ENCODE peak calls at places on chromosomes 6 and 20, in four cellular contexts. R is T-helper 2 cell treated with Interferon-gamma antibody and Interleukin-4, amounts not matched to agents 5 μg/mL and 100 μg/mL, for 36 hours; X is immature natural killer cell; Q is hippocampal formation. I is an unnamed sample.

GRCh38 chr6:36441307-36441894 is 1.3 kb downstream of the PXT1 start:
- DNase-seq in R (peak; percentile 90), X (peak; percentile 67), Q (peak; percentile 85), I (peak; percentile 99)

GRCh38 chr20:51460163-51460562 is 82.4 kb downstream of the NFATC2 start:
- DNase-seq in R (no peak), X (no peak), Q (no peak), I (no peak)

GRCh38 chr6:41275489-41275888 is 11.0 kb downstream of the TREM1 start:
- DNase-seq in R (no peak), X (no peak), Q (no peak), I (no peak)

GRCh38 chr20:34322267-34323105 is 19.3 kb upstream of the AHCY start:
- DNase-seq in R (no peak), X (no peak), Q (no peak), I (no peak)

GRCh38 chr6:129695373-129696027 is 14.5 kb downstream of the ARHGAP18 start:
- DNase-seq in R (no peak), X (no peak), Q (no peak), I (no peak)

GRCh38 chr20:50186151-50186885 is 4.3 kb upstream of the CEBPB start:
- DNase-seq in R (peak; percentile 76), X (peak; percentile 77), Q (peak; percentile 84), I (peak; percentile 90)

GRCh38 chr20:10065154-10065833 is 30.5 kb downstream of the ANKEF1 start:
- DNase-seq in R (no peak), X (no peak), Q (no peak), I (no peak)

GRCh38 chr6:158160932-158161539 is 7.0 kb downstream of the SERAC1 start:
- DNase-seq in R (no peak), X (no peak), Q (no peak), I (peak; percentile 59)

GRCh38 chr20:37886851-37887297 is 16.1 kb upstream of the VSTM2L start:
- DNase-seq in R (no peak), X (no peak), Q (no peak), I (no peak)

GRCh38 chr6:74568851-74569250 is 637.0 kb downstream of the COL12A1 start:
- DNase-seq in R (no peak), X (no peak), Q (no peak), I (peak; percentile 72)

GRCh38 chr6:30876039-30876730 is 8.1 kb upstream of the DDR1 start:
- DNase-seq in R (no peak), X (no peak), Q (no peak), I (peak; percentile 93)

GRCh38 chr6:73058736-73059135 is 166.6 kb downstream of the KHDC1L start:
- DNase-seq in R (no peak), X (no peak), Q (no peak), I (peak; percentile 41)

GRCh38 chr20:49846206-49846807 is 33.7 kb downstream of the SLC9A8 start:
- DNase-seq in R (peak; percentile 32), X (peak; percentile 51), Q (peak; percentile 15), I (peak; percentile 80)

GRCh38 chr6:159494633-159495023 is 198.4 kb downstream of the SOD2 start:
- DNase-seq in R (no peak), X (no peak), Q (no peak), I (no peak)

GRCh38 chr6:105292689-105293339 is 110.1 kb downstream of the PREP start:
- DNase-seq in R (no peak), X (peak; percentile 6), Q (no peak), I (no peak)

GRCh38 chr6:102118034-102118433 is 724.5 kb downstream of the GRIK2 start:
- DNase-seq in R (no peak), X (no peak), Q (no peak), I (no peak)

GRCh38 chr6:165819394-165819793 is 156.4 kb upstream of the PDE10A start:
- DNase-seq in R (no peak), X (no peak), Q (no peak), I (no peak)

GRCh38 chr20:19564261-19564660 is 193.8 kb upstream of the RIN2 start:
- DNase-seq in R (no peak), X (no peak), Q (no peak), I (no peak)

GRCh38 chr20:5511082-5511481 is 194.3 kb upstream of the PROKR2 start:
- DNase-seq in R (no peak), X (no peak), Q (no peak), I (no peak)

GRCh38 chr6:1625352-1625773 is 15.6 kb downstream of the FOXC1 start:
- DNase-seq in R (no peak), X (no peak), Q (no peak), I (no peak)

GRCh38 chr20:50220894-50221266 is 30.2 kb downstream of the CEBPB start:
- DNase-seq in R (no peak), X (no peak), Q (no peak), I (no peak)

GRCh38 chr20:60395993-60396392 is 437.8 kb downstream of the CDH26 start:
- DNase-seq in R (no peak), X (no peak), Q (no peak), I (peak; percentile 3)

GRCh38 chr6:24721461-24722215 is 2.7 kb upstream of the C6orf62 start:
- DNase-seq in R (no peak), X (peak; percentile 90), Q (no peak), I (no peak)

GRCh38 chr6:5277589-5277988 is 16.3 kb downstream of the FARS2 start:
- DNase-seq in R (no peak), X (no peak), Q (no peak), I (no peak)

GRCh38 chr6:89567635-89568390 is 70.7 kb downstream of the LYRM2 start:
- DNase-seq in R (no peak), X (no peak), Q (no peak), I (no peak)

GRCh38 chr6:157585274-157586087 is 204.5 kb downstream of the ZDHHC14 start:
- DNase-seq in R (no peak), X (no peak), Q (no peak), I (no peak)

GRCh38 chr6:11275598-11275997 is 43.1 kb upstream of the NEDD9 start:
- DNase-seq in R (peak; percentile 51), X (no peak), Q (no peak), I (peak; percentile 36)

GRCh38 chr6:143337201-143337949 is 113.1 kb downstream of the ADAT2 start:
- DNase-seq in R (peak; percentile 18), X (peak; percentile 5), Q (no peak), I (peak; percentile 55)

GRCh38 chr6:148945311-148946021 is 198.6 kb downstream of the UST start:
- DNase-seq in R (no peak), X (no peak), Q (no peak), I (no peak)

GRCh38 chr6:79461205-79461604 is 76.0 kb downstream of the LCA5 start:
- DNase-seq in R (no peak), X (no peak), Q (no peak), I (peak; percentile 43)

GRCh38 chr6:52297433-52297832 is 12.9 kb upstream of the MCM3 start:
- DNase-seq in R (no peak), X (no peak), Q (no peak), I (no peak)